ENCODE peak calls at places on chromosomes 3 and 15, in four cellular contexts. X is K562, U is H1, N is WTC11. L is an unnamed sample.

GRCh38 chr15:94327356-94327936 is 96.1 kb downstream of the MCTP2 start:
- DNase-seq in X (peak), U (no peak), N (no peak), L (peak)

GRCh38 chr15:37204698-37205097 is 104.3 kb upstream of the MEIS2 start:
- DNase-seq in X (no peak), U (no peak), N (no peak), L (no peak)

GRCh38 chr15:88727439-88727838 is 75.8 kb upstream of the ACAN start:
- DNase-seq in X (no peak), U (no peak), N (no peak), L (no peak)

GRCh38 chr3:141795719-141796435 is 32.7 kb downstream of the GRK7 start:
- DNase-seq in X (no peak), U (no peak), N (no peak), L (peak)

GRCh38 chr3:185715091-185715490 is 109.8 kb downstream of the IGF2BP2 start:
- DNase-seq in X (no peak), U (no peak), N (peak), L (no peak)

GRCh38 chr3:71536376-71536965 is 47.1 kb downstream of the FOXP1 start:
- DNase-seq in X (no peak), U (no peak), N (no peak), L (no peak)

GRCh38 chr3:44061961-44062360 is 179.7 kb upstream of the TOPAZ1 start:
- DNase-seq in X (no peak), U (no peak), N (no peak), L (no peak)

GRCh38 chr15:58396181-58396580 is 35.6 kb upstream of the LIPC start:
- DNase-seq in X (no peak), U (no peak), N (no peak), L (no peak)

GRCh38 chr3:128217702-128218475 is 64.6 kb downstream of the EEFSEC start:
- DNase-seq in X (no peak), U (no peak), N (no peak), L (peak)

GRCh38 chr15:59688888-59689625 is at the start of gene BNIP2:
- DNase-seq in X (peak), U (peak), N (peak), L (peak)

GRCh38 chr15:20353966-20354883 is 187.4 kb downstream of the GOLGA6L6 start:
- DNase-seq in X (no peak), U (no peak), N (peak), L (no peak)

GRCh38 chr3:17905996-17906395 is 163.6 kb upstream of the TBC1D5 start:
- DNase-seq in X (no peak), U (no peak), N (no peak), L (no peak)

GRCh38 chr3:45567730-45568172 is 26.8 kb upstream of the LIMD1 start:
- DNase-seq in X (no peak), U (no peak), N (no peak), L (peak)

GRCh38 chr15:73799466-73799865 is 46.3 kb upstream of the INSYN1 start:
- DNase-seq in X (no peak), U (no peak), N (no peak), L (no peak)

GRCh38 chr3:60431599-60431958 is 819.7 kb downstream of the FHIT start:
- DNase-seq in X (peak), U (no peak), N (peak), L (no peak)

GRCh38 chr3:184085389-184085852 is 11.4 kb upstream of the HTR3E start:
- DNase-seq in X (no peak), U (no peak), N (no peak), L (no peak)

GRCh38 chr3:12884104-12884742 is 42.9 kb upstream of the RPL32 start:
- DNase-seq in X (no peak), U (no peak), N (no peak), L (no peak)

GRCh38 chr15:47862402-47862801 is 145.1 kb downstream of the SEMA6D start:
- DNase-seq in X (no peak), U (no peak), N (no peak), L (no peak)

GRCh38 chr3:22960326-22960984 is 242.7 kb upstream of the UBE2E2 start:
- DNase-seq in X (no peak), U (no peak), N (peak), L (peak)

GRCh38 chr15:91561371-91562100 is 292.0 kb upstream of the SLCO3A1 start:
- DNase-seq in X (no peak), U (no peak), N (no peak), L (no peak)

GRCh38 chr3:72655151-72655551 is 193.1 kb downstream of the SHQ1 start:
- DNase-seq in X (no peak), U (peak), N (peak), L (no peak)

GRCh38 chr3:109336272-109336957 is 931 bp downstream of the DPPA4 start:
- DNase-seq in X (no peak), U (no peak), N (no peak), L (no peak)

GRCh38 chr3:58198362-58198761 is 12.4 kb downstream of the DNASE1L3 start:
- DNase-seq in X (no peak), U (no peak), N (no peak), L (no peak)

GRCh38 chr15:95684693-95685115 is 645.8 kb upstream of the NR2F2 start:
- DNase-seq in X (peak), U (no peak), N (no peak), L (no peak)

GRCh38 chr15:65082303-65082958 is 5.9 kb downstream of the KBTBD13 start:
- DNase-seq in X (no peak), U (no peak), N (peak), L (peak)

GRCh38 chr15:70508561-70509281 is 254.6 kb downstream of the UACA start:
- DNase-seq in X (no peak), U (no peak), N (no peak), L (no peak)

GRCh38 chr15:45425135-45425534 is 46.8 kb upstream of the GATM start:
- DNase-seq in X (no peak), U (no peak), N (no peak), L (no peak)

GRCh38 chr3:129592362-129593150 is 13.9 kb downstream of the PLXND1 start:
- DNase-seq in X (no peak), U (peak), N (peak), L (no peak)

GRCh38 chr15:93041159-93041547 is 47.9 kb downstream of the RGMA start:
- DNase-seq in X (no peak), U (no peak), N (peak), L (no peak)

GRCh38 chr15:78355185-78355584 is 15.0 kb downstream of the CRABP1 start:
- DNase-seq in X (no peak), U (no peak), N (no peak), L (no peak)

GRCh38 chr15:78351539-78351938 is 11.4 kb downstream of the CRABP1 start:
- DNase-seq in X (no peak), U (no peak), N (no peak), L (no peak)

GRCh38 chr15:78358114-78358513 is 18.0 kb downstream of the CRABP1 start:
- DNase-seq in X (no peak), U (no peak), N (peak), L (no peak)

GRCh38 chr15:78350058-78350457 is 9.9 kb downstream of the CRABP1 start:
- DNase-seq in X (no peak), U (no peak), N (no peak), L (no peak)

GRCh38 chr15:78353093-78353492 is 12.9 kb downstream of the CRABP1 start:
- DNase-seq in X (peak), U (no peak), N (no peak), L (peak)
- TF ChIP-seq TEAD4 in X (no peak), U (no peak), N (no peak), L (no peak)

DNA sequence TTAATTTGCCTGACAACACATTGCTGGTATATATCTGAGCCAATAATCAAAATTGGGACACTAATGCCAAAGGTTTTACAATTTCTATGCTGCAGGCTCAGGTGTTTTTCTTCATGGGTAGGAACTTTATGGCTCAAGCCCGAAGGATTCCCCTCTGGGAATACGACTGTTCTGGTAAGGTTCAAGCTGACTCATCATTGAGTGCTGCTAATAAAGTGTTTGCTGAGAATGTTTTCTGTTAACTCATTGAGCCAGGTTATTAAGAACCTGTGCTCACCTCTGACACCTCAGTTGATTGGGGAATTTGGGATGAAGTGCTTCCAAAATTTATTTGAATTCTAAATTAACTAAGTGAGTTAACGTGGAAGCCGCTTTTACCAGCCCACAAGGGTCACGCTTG is 135.8 kb upstream of the CTDSPL start:
- DNase-seq in X (no peak), U (no peak), N (no peak), L (no peak)
- TF ChIP-seq TEAD4 in X (no peak), U (no peak), N (no peak), L (no peak)

GRCh38 chr3:121496841-121497240 is 48.9 kb downstream of the POLQ start:
- DNase-seq in X (no peak), U (no peak), N (no peak), L (no peak)
- TF ChIP-seq TEAD4 in X (no peak), U (no peak), N (no peak), L (no peak)

DNA sequence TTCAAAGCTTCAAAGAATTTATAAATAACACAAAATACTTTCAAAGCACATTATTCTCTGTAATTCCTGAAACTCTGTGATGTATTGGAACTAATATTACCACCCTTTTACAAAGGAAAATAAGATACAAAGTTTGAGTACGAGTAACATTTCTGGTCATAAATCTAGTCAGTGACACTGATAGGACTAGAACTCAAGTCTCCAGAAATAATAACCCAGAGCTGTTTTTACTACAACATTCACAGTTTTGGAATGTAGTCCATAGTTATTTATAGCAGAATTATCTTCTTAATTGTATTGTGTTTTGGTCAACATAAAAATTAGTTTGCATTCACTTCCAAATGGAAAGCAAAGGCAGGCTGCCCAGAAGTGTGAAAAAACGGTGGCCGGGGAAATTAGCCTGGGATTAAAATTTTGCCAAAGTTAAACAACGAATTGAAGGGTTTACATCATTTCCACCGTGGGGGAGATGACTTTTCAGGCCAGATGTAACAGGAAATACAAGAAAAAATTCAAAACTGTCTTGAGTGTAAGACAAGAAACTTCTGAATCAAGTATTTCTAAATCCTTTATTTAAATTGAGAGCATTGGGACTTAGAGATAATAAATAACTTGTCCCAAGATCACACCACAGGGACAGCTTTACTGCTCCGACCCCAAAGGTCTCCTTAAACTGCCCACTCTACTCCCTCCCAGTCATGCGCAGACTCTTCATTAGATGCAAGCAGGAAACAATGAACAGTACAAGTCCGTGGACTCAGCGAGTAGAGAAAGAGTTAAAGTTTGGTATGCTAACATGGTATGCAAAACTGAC is 74.3 kb upstream of the VGLL4 start:
- DNase-seq in X (no peak), U (no peak), N (no peak), L (no peak)
- TF ChIP-seq TEAD4 in X (no peak), U (no peak), N (no peak), L (no peak)

GRCh38 chr3:159775372-159775961 is 213.2 kb upstream of the IL12A start:
- DNase-seq in X (no peak), U (peak), N (peak), L (peak)
- TF ChIP-seq TEAD4 in X (no peak), U (no peak), N (no peak), L (no peak)

GRCh38 chr3:38617586-38617985 is 31.9 kb downstream of the SCN5A start:
- DNase-seq in X (no peak), U (no peak), N (no peak), L (no peak)

GRCh38 chr3:38622336-38622735 is 27.2 kb downstream of the SCN5A start:
- DNase-seq in X (no peak), U (no peak), N (no peak), L (no peak)

GRCh38 chr3:38618343-38618742 is 31.1 kb downstream of the SCN5A start:
- DNase-seq in X (no peak), U (no peak), N (no peak), L (no peak)

GRCh38 chr3:38617137-38617536 is 32.4 kb downstream of the SCN5A start:
- DNase-seq in X (no peak), U (no peak), N (no peak), L (no peak)

GRCh38 chr3:38620236-38620635 is 29.3 kb downstream of the SCN5A start:
- DNase-seq in X (no peak), U (no peak), N (no peak), L (no peak)
- TF ChIP-seq TEAD4 in X (no peak), U (no peak), N (no peak), L (no peak)

L was measured in SK-N-SH.